ENCODE peak calls at places on chromosomes 2 and 18, in eight cellular contexts. W is AG09309, Z is astrocyte of the spinal cord, D is SK-N-SH, G is cardiac muscle cell, Y is foreskin fibroblast, H is GM10248, O is HFFc6. S is an unnamed sample.

GRCh38 chr2:232981767-232982360 is 31.2 kb downstream of the NGEF start:
- DNase-seq in W (no peak), H (no peak), O (no peak), G (no peak), Y (no peak), Z (no peak), D (no peak), S (no peak)

GRCh38 chr2:50951416-50951815 is 80.5 kb downstream of the NRXN1 start:
- DNase-seq in O (no peak), H (no peak), Z (peak; percentile 23), D (no peak), Y (peak; percentile 3), W (no peak), G (no peak), S (peak; percentile 15)

GRCh38 chr2:207219716-207220414 is 54.1 kb upstream of the KLF7 start:
- DNase-seq in H (no peak), Y (peak; percentile 63), D (no peak), G (no peak), Z (peak; percentile 90), O (peak; percentile 77), W (peak; percentile 55), S (peak; percentile 73)

GRCh38 chr2:190648289-190649034 is 421 bp upstream of the NAB1 start:
- DNase-seq in W (peak; percentile 43), D (peak; percentile 96), H (peak; percentile 90), Y (peak; percentile 88), O (peak; percentile 67), G (peak; percentile 85), Z (peak; percentile 80), S (peak; percentile 50)

GRCh38 chr2:217147751-217148318 is 288.0 kb upstream of the TNP1 start:
- DNase-seq in G (no peak), Z (no peak), O (no peak), H (no peak), W (no peak), D (no peak), Y (no peak), S (no peak)

GRCh38 chr2:143558665-143559064 is 429.4 kb downstream of the ARHGAP15 start:
- DNase-seq in Y (peak; percentile 52), W (peak; percentile 52), Z (peak; percentile 50), G (no peak), H (no peak), D (no peak), O (peak; percentile 50), S (peak; percentile 26)

GRCh38 chr2:207362716-207363115 is 167.0 kb upstream of the CREB1 start:
- DNase-seq in Z (no peak), D (no peak), Y (no peak), G (no peak), O (no peak), W (no peak), H (no peak), S (no peak)

GRCh38 chr2:172285010-172285621 is 142.3 kb upstream of the ITGA6 start:
- DNase-seq in H (no peak), G (peak; percentile 57), O (peak; percentile 71), Z (peak; percentile 81), Y (peak; percentile 84), D (no peak), W (peak; percentile 83), S (peak; percentile 53)

GRCh38 chr18:9403795-9404564 is 69.4 kb downstream of the TWSG1 start:
- DNase-seq in O (no peak), W (no peak), D (no peak), Z (no peak), Y (no peak), G (peak; percentile 2), H (no peak), S (no peak)

GRCh38 chr18:78242307-78242643 is 737.3 kb upstream of the SALL3 start:
- DNase-seq in O (no peak), H (no peak), D (no peak), Z (no peak), G (no peak), W (no peak), Y (no peak), S (no peak)

GRCh38 chr2:47070920-47071824 is 83.9 kb downstream of the STPG4 start:
- DNase-seq in H (peak; percentile 71), W (peak; percentile 85), G (no peak), O (peak; percentile 83), D (no peak), Z (peak; percentile 88), Y (peak; percentile 77), S (peak; percentile 71)

GRCh38 chr2:122136071-122136470 is 380.6 kb downstream of the TSN start:
- DNase-seq in Z (no peak), O (no peak), G (peak; percentile 52), Y (no peak), W (no peak), D (peak; percentile 40), H (peak; percentile 30), S (no peak)

GRCh38 chr2:23636412-23636811 is 251.4 kb downstream of the KLHL29 start:
- DNase-seq in G (no peak), D (peak; percentile 74), O (peak; percentile 24), Y (no peak), W (no peak), Z (no peak), H (no peak), S (no peak)

GRCh38 chr2:9656270-9656766 is 25.5 kb upstream of the YWHAQ start:
- DNase-seq in Y (peak; percentile 95), G (no peak), O (peak; percentile 98), W (peak; percentile 84), D (no peak), Z (peak; percentile 98), H (peak; percentile 84), S (peak; percentile 88)

GRCh38 chr2:108184421-108184820 is 55.3 kb upstream of the SULT1C3 start:
- DNase-seq in W (no peak), Z (peak; percentile 12), G (peak; percentile 41), D (peak; percentile 23), Y (no peak), H (no peak), O (peak; percentile 24), S (no peak)

GRCh38 chr2:113173563-113174368 is at the start of gene PSD4:
- DNase-seq in W (no peak), G (no peak), Z (no peak), D (no peak), H (peak; percentile 90), O (no peak), Y (no peak), S (no peak)

GRCh38 chr18:76368976-76369375 is 126.1 kb downstream of the ZNF516 start:
- DNase-seq in G (no peak), W (no peak), Z (no peak), H (no peak), Y (no peak), O (no peak), D (no peak), S (no peak)

GRCh38 chr2:54274781-54275242 is 18.8 kb upstream of the TSPYL6 start:
- DNase-seq in W (peak; percentile 72), Y (peak; percentile 24), H (no peak), G (no peak), O (no peak), Z (peak; percentile 78), D (no peak), S (peak; percentile 11)

GRCh38 chr2:11129598-11130449 is 25.4 kb upstream of the SLC66A3 start:
- DNase-seq in Y (no peak), G (peak; percentile 90), Z (no peak), O (no peak), D (peak; percentile 96), H (peak; percentile 76), W (no peak), S (no peak)

GRCh38 chr2:156340818-156341481 is 8.4 kb upstream of the NR4A2 start:
- DNase-seq in D (no peak), O (no peak), Y (no peak), G (peak; percentile 23), H (no peak), W (no peak), Z (no peak), S (no peak)

GRCh38 chr18:21314721-21315120 is 72.7 kb downstream of the GREB1L start:
- DNase-seq in D (no peak), Y (no peak), Z (no peak), G (no peak), O (peak; percentile 21), W (no peak), H (no peak), S (no peak)

GRCh38 chr18:33010149-33010548 is 237.3 kb upstream of the KLHL14 start:
- DNase-seq in D (no peak), Y (no peak), G (no peak), O (no peak), H (no peak), W (no peak), Z (peak; percentile 41), S (peak; percentile 8)
- TF ChIP-seq CTCF in D (no peak), Y (no peak), G (no peak), O (no peak), H (no peak), W (no peak), Z (no peak), S (no peak)

DNA sequence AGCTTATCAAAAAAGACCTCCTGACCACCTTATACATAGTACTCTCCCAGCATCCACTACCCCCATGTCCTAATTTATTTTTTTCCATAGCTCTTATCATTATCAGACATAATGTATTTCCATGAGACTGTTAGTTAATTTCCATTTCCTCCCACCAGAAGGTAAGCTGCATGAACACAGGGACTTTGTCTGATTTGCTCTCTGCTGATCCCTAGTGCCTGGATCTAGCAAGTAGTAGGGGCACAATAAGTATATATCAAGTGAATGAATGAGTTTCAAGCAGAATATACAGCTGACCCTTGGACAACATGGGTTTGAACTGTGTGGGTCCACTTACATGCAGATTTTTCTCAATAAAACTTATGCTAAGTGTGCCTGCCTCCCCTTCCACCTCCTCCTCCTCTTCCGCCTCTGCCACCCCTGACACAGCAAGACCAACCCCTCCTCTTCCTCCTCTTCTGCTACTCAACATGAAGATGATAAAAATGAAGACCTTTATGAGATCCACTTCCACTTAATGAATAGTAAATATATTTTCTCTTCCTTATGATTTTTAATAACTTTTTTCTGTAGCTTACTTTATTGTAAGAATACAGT is 53.8 kb downstream of the CTAGE1 start:
- DNase-seq in Y (no peak), D (no peak), G (no peak), O (no peak), H (no peak), Z (no peak), W (no peak), S (no peak)
- TF ChIP-seq CTCF in Y (no peak), D (no peak), G (peak; percentile 35), O (no peak), H (no peak), Z (peak; percentile 43), W (peak; percentile 41), S (peak; percentile 33)

GRCh38 chr18:63261029-63261428 is 58.5 kb downstream of the BCL2 start:
- DNase-seq in D (no peak), W (no peak), Z (no peak), G (no peak), H (no peak), O (no peak), Y (no peak), S (no peak)
- TF ChIP-seq CTCF in D (no peak), W (no peak), Z (no peak), G (no peak), H (no peak), O (no peak), Y (no peak), S (no peak)

DNA sequence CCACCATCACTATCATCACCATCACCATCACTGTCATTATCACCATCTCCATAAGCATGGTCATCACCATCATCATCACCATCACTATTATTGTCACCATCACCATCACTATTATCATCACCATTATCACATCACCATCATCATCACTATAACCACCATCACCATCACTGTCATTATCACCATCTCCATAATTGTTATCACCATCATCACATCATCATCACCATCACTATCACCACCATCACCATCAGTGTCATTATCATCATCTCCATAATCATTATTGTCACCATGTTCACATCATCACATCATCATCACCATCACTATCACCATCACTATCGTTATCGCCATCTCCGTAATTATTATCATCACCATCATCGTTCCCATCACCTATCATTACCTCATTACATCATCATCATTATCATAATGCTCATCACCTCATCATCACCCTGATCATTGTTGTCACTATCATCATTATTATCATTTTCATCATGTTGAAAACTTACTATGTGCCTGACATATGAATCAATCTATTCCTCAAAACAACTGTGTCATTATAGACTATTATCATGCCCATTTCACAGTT is 280.3 kb upstream of the HS6ST1 start:
- DNase-seq in Z (no peak), Y (no peak), O (no peak), H (no peak), W (no peak), G (no peak), D (no peak), S (no peak)
- TF ChIP-seq CTCF in Z (no peak), Y (no peak), O (no peak), H (no peak), W (no peak), G (no peak), D (no peak), S (no peak)

S was measured in astrocyte of the cerebellum.